ENCODE peak calls at places on chromosomes 16 and 17, in four cellular contexts. One of them, this sample, is unnamed.

GRCh38 chr16:50151744-50152143 is 1.4 kb upstream of the TENT4B start:
- DNase-seq in ecto neural progenitor cell: no peak
- DNase-seq in adrenal gland: no peak
- DNase-seq in stimulated activated CD8-positive, alpha-beta memory T cell treated with anti-CD3 and anti-CD28 coated beads, Interleukin-4, amount 100 ng/mL, for 1 hour: no peak
- DNase-seq in this sample: no peak

GRCh38 chr17:46944931-46945330 is 22.0 kb downstream of the GOSR2 start:
- DNase-seq in ecto neural progenitor cell: peak
- DNase-seq in adrenal gland: no peak
- DNase-seq in stimulated activated CD8-positive, alpha-beta memory T cell treated with anti-CD3 and anti-CD28 coated beads, Interleukin-4, amount 100 ng/mL, for 1 hour: no peak
- DNase-seq in this sample: no peak

GRCh38 chr16:2817496-2818277 is 650 bp downstream of the PRSS21 start:
- DNase-seq in ecto neural progenitor cell: no peak
- DNase-seq in adrenal gland: no peak
- DNase-seq in stimulated activated CD8-positive, alpha-beta memory T cell treated with anti-CD3 and anti-CD28 coated beads, Interleukin-4, amount 100 ng/mL, for 1 hour: no peak
- DNase-seq in this sample: no peak

GRCh38 chr16:31491778-31492418 is 9.0 kb downstream of the SLC5A2 start:
- DNase-seq in ecto neural progenitor cell: no peak
- DNase-seq in adrenal gland: no peak
- DNase-seq in stimulated activated CD8-positive, alpha-beta memory T cell treated with anti-CD3 and anti-CD28 coated beads, Interleukin-4, amount 100 ng/mL, for 1 hour: no peak
- DNase-seq in this sample: no peak

GRCh38 chr16:27701381-27701780 is 151.4 kb downstream of the KATNIP start:
- DNase-seq in ecto neural progenitor cell: no peak
- DNase-seq in adrenal gland: no peak
- DNase-seq in stimulated activated CD8-positive, alpha-beta memory T cell treated with anti-CD3 and anti-CD28 coated beads, Interleukin-4, amount 100 ng/mL, for 1 hour: no peak
- DNase-seq in this sample: no peak

GRCh38 chr16:88347656-88348376 is 34.9 kb upstream of the ZNF469 start:
- DNase-seq in ecto neural progenitor cell: no peak
- DNase-seq in adrenal gland: no peak
- DNase-seq in stimulated activated CD8-positive, alpha-beta memory T cell treated with anti-CD3 and anti-CD28 coated beads, Interleukin-4, amount 100 ng/mL, for 1 hour: no peak
- DNase-seq in this sample: no peak

GRCh38 chr17:68141050-68141449 is 105.5 kb downstream of the KPNA2 start:
- DNase-seq in ecto neural progenitor cell: no peak
- DNase-seq in adrenal gland: no peak
- DNase-seq in stimulated activated CD8-positive, alpha-beta memory T cell treated with anti-CD3 and anti-CD28 coated beads, Interleukin-4, amount 100 ng/mL, for 1 hour: no peak
- DNase-seq in this sample: no peak

GRCh38 chr17:35080536-35080935 is 17.0 kb upstream of the RFFL start:
- DNase-seq in ecto neural progenitor cell: no peak
- DNase-seq in adrenal gland: no peak
- DNase-seq in stimulated activated CD8-positive, alpha-beta memory T cell treated with anti-CD3 and anti-CD28 coated beads, Interleukin-4, amount 100 ng/mL, for 1 hour: no peak
- DNase-seq in this sample: no peak

GRCh38 chr17:80222376-80223141 is 2.3 kb downstream of the SLC26A11 start:
- DNase-seq in ecto neural progenitor cell: no peak
- DNase-seq in adrenal gland: no peak
- DNase-seq in stimulated activated CD8-positive, alpha-beta memory T cell treated with anti-CD3 and anti-CD28 coated beads, Interleukin-4, amount 100 ng/mL, for 1 hour: no peak
- DNase-seq in this sample: no peak

GRCh38 chr17:58283674-58284612 is 3.2 kb upstream of the MPO start:
- DNase-seq in ecto neural progenitor cell: no peak
- DNase-seq in adrenal gland: peak
- DNase-seq in stimulated activated CD8-positive, alpha-beta memory T cell treated with anti-CD3 and anti-CD28 coated beads, Interleukin-4, amount 100 ng/mL, for 1 hour: no peak
- DNase-seq in this sample: no peak